ENCODE peak calls at places on chromosomes 1 and 21, in six cellular contexts. U is fibroblast of lung, E is HepG2, Q is HCT116, Z is mammary epithelial cell, O is mesendoderm. L is an unnamed sample.

GRCh38 chr1:7456683-7457082 is 314.4 kb upstream of the VAMP3 start:
- DNase-seq in U (no peak), E (no peak), Q (no peak), Z (no peak), O (no peak), L (peak)

GRCh38 chr1:19322481-19322880 is 10.4 kb downstream of the SLC66A1 start:
- DNase-seq in U (no peak), E (no peak), Q (no peak), Z (no peak), O (no peak), L (no peak)

GRCh38 chr1:157691285-157691920 is 9.2 kb downstream of the FCRL3 start:
- DNase-seq in U (peak), E (peak), Q (peak), Z (peak), O (peak), L (no peak)

GRCh38 chr1:54996869-54997710 is 1.6 kb upstream of the BSND start:
- DNase-seq in U (peak), E (no peak), Q (no peak), Z (no peak), O (peak), L (peak)

GRCh38 chr1:45987204-45987603 is 145.2 kb downstream of the PIK3R3 start:
- DNase-seq in U (no peak), E (no peak), Q (no peak), Z (no peak), O (no peak), L (no peak)

GRCh38 chr1:153880962-153881361 is 41.8 kb downstream of the GATAD2B start:
- DNase-seq in U (peak), E (peak), Q (no peak), Z (peak), O (no peak), L (no peak)

GRCh38 chr1:198128528-198128927 is 28.3 kb upstream of the NEK7 start:
- DNase-seq in U (no peak), E (no peak), Q (no peak), Z (no peak), O (no peak), L (no peak)

GRCh38 chr1:9181990-9182783 is 52.4 kb upstream of the H6PD start:
- DNase-seq in U (no peak), E (peak), Q (no peak), Z (peak), O (peak), L (peak)

GRCh38 chr1:16631248-16632043 is 18.1 kb upstream of the NBPF1 start:
- DNase-seq in U (no peak), E (no peak), Q (no peak), Z (no peak), O (no peak), L (peak)

GRCh38 chr1:231603598-231604275 is 22.9 kb upstream of the DISC1 start:
- DNase-seq in U (peak), E (peak), Q (peak), Z (peak), O (peak), L (peak)

GRCh38 chr1:204282801-204283200 is 69.0 kb upstream of the GOLT1A start:
- DNase-seq in U (no peak), E (no peak), Q (no peak), Z (no peak), O (no peak), L (no peak)

GRCh38 chr21:44853601-44854390 is 19.7 kb downstream of the PTTG1IP start:
- DNase-seq in U (no peak), E (no peak), Q (no peak), Z (no peak), O (no peak), L (no peak)

GRCh38 chr1:42963378-42964005 is 4.8 kb upstream of the SLC2A1 start:
- DNase-seq in U (peak), E (peak), Q (no peak), Z (peak), O (no peak), L (no peak)

GRCh38 chr1:151859814-151860405 is 6.4 kb upstream of the THEM5 start:
- DNase-seq in U (no peak), E (no peak), Q (no peak), Z (no peak), O (no peak), L (peak)

GRCh38 chr1:42845866-42846256 is 552 bp upstream of the ZNF691 start:
- DNase-seq in U (no peak), E (no peak), Q (no peak), Z (no peak), O (no peak), L (no peak)

GRCh38 chr1:244092293-244093264 is 41.5 kb downstream of the ZBTB18 start:
- DNase-seq in U (peak), E (no peak), Q (no peak), Z (no peak), O (no peak), L (no peak)

DNA sequence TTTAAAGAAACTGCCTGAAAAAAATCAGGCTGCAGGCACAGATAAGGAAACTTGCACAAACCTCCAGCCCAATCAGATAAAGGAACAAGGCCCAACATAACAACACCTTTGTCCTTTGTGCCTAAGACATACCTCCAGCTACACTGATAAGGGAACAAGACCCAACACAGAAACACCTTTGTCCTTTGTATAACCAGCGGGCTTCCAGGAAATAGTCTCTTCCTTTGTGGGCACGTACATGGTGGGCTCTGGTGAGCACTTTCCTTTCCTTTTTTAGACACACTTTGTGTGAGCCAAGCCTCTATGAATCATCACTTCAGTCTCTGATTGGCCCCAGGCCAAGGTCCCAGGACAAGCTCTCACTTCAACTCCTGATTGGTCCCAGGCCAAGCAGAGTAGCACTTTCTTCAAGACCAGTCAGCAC is 23.6 kb downstream of the ZNF670 start:
- DNase-seq in U (peak), E (peak), Q (no peak), Z (peak), O (no peak), L (no peak)
- H3K9ac ChIP-seq in U (no peak), E (peak), Q (no peak), Z (no peak), O (no peak), L (no peak)

DNA sequence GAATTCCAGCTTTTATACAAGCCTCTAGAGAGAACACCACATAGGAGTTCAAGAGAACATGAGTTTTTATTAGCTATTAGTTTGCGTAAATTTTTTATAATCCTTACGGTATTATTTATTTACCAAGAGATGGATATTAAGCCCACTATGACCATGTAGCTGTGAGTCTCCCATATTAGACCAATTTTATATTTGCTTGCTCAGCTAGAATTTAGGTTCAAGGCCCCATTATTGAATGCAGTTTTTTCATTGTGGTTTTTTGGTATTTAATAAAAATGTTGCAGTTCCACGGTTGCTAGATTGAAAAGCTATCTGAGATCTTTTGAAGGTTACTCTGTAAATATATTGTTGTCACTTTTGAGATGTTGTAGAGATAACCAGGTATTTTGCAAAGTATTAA is 2.9 kb downstream of the PPP1R8 start:
- DNase-seq in U (no peak), E (no peak), Q (no peak), Z (no peak), O (no peak), L (no peak)
- H3K9ac ChIP-seq in U (no peak), E (no peak), Q (no peak), Z (no peak), O (no peak), L (no peak)

GRCh38 chr1:51576923-51577322 is 40.0 kb upstream of the OSBPL9 start:
- DNase-seq in U (no peak), E (no peak), Q (no peak), Z (no peak), O (no peak), L (no peak)

GRCh38 chr1:51574796-51575195 is 42.1 kb upstream of the OSBPL9 start:
- DNase-seq in U (no peak), E (no peak), Q (no peak), Z (no peak), O (no peak), L (no peak)

GRCh38 chr1:51578383-51579109 is 38.3 kb upstream of the OSBPL9 start:
- DNase-seq in U (no peak), E (no peak), Q (no peak), Z (no peak), O (no peak), L (no peak)

GRCh38 chr1:51575406-51576084 is 41.3 kb upstream of the OSBPL9 start:
- DNase-seq in U (peak), E (no peak), Q (no peak), Z (no peak), O (no peak), L (no peak)

GRCh38 chr1:51576085-51576444 is 40.8 kb upstream of the OSBPL9 start:
- DNase-seq in U (no peak), E (no peak), Q (no peak), Z (no peak), O (no peak), L (no peak)
- H3K9ac ChIP-seq in U (no peak), E (no peak), Q (no peak), Z (no peak), O (no peak), L (no peak)

DNA sequence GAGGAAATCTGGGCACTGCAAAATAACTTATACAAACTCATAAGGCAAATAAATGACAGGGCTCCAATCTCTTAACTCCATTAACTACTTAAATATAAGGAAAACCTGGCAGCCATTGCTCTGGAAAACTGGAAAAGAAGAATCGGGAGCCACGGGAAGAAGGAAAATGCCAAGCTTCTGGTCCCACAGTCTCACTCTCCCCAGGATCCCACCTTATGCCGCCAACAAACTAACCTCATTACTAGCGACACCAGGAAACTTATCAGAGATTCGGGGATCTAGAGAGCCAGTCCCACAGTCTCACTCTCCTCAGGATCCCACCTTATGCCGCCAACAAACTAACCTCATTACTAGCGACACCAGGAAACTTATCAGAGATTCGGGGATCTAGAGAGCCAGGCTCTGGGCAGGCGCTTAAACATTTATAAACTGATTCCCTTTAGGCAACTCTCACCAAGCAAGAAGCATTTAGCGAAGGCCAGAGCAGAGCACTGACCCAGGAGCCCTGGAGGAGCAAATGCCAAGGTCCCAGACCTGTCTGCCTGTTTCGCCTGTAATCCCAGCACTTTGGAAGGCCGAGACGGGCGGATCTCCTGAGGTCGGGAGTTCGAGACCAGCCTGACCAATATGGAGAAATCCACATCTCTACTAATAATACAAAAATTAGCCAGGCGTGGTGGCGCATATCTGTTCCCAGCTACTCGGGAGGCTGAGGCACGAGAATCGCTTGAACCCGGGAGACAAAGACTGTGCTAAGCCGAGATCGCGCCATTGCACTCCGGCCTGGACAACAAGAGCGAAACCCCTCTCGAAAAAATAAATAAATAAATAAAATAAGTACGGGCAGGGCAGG is 720 bp downstream of the PSMB2 start:
- DNase-seq in U (no peak), E (no peak), Q (no peak), Z (no peak), O (peak), L (no peak)
- H3K9ac ChIP-seq in U (peak), E (peak), Q (peak), Z (peak), O (peak), L (peak)

GRCh38 chr21:41641510-41641815 is 125.4 kb downstream of the RIPK4 start:
- DNase-seq in U (no peak), E (no peak), Q (no peak), Z (no peak), O (no peak), L (no peak)
- H3K9ac ChIP-seq in U (no peak), E (no peak), Q (no peak), Z (peak), O (no peak), L (peak)